ENCODE peak calls at places on chromosomes 3 and 15, in seven cellular contexts. V is fibroblast of the aortic adventitia, F is body of pancreas, U is right cardiac atrium, P is psoas muscle, H is stomach, N is endothelial cell of umbilical vein. E is an unnamed sample.

GRCh38 chr15:76197703-76198455 is 113.4 kb downstream of the ETFA start:
- DNase-seq in N (no peak), F (no peak), H (peak; percentile 69), P (no peak), U (no peak), V (no peak), E (peak; percentile 27)

GRCh38 chr3:86774082-86774691 is 216.8 kb downstream of the VGLL3 start:
- DNase-seq in H (no peak), N (peak; percentile 12), U (no peak), F (no peak), V (peak; percentile 78), P (no peak), E (peak; percentile 23)

GRCh38 chr15:71182522-71182921 is 67.3 kb downstream of the THSD4 start:
- DNase-seq in V (peak; percentile 56), F (no peak), N (no peak), P (no peak), U (no peak), H (no peak), E (no peak)

GRCh38 chr3:57917611-57918010 is 90.6 kb upstream of the FLNB start:
- DNase-seq in U (no peak), V (peak; percentile 10), N (no peak), H (no peak), F (no peak), P (no peak), E (no peak)

GRCh38 chr3:55329849-55330248 is 157.3 kb downstream of the WNT5A start:
- DNase-seq in N (no peak), F (no peak), P (no peak), V (peak; percentile 92), U (no peak), H (no peak), E (no peak)

GRCh38 chr15:32042269-32042996 is 12.1 kb downstream of the CHRNA7 start:
- DNase-seq in U (no peak), F (no peak), V (no peak), P (no peak), N (no peak), H (no peak), E (peak; percentile 72)

GRCh38 chr3:134527037-134527436 is 41.2 kb downstream of the CEP63 start:
- DNase-seq in U (no peak), F (no peak), V (no peak), H (no peak), N (no peak), P (no peak), E (no peak)

GRCh38 chr3:17179381-17180205 is 294.8 kb downstream of the PLCL2 start:
- DNase-seq in V (peak; percentile 35), P (no peak), F (no peak), N (no peak), H (no peak), U (no peak), E (peak; percentile 3)

GRCh38 chr3:10585945-10586344 is 80.6 kb upstream of the ATP2B2 start:
- DNase-seq in F (no peak), N (no peak), V (no peak), U (no peak), H (no peak), P (no peak), E (no peak)

GRCh38 chr3:13019243-13019701 is 54.0 kb downstream of the IQSEC1 start:
- DNase-seq in U (peak; percentile 79), V (peak; percentile 84), F (no peak), P (peak; percentile 78), N (no peak), H (no peak), E (no peak)

GRCh38 chr3:170488802-170489201 is 70.1 kb downstream of the CLDN11 start:
- DNase-seq in P (no peak), U (no peak), N (no peak), V (peak; percentile 92), H (no peak), F (no peak), E (peak; percentile 14)

GRCh38 chr15:80107774-80108173 is 45.0 kb upstream of the FAH start:
- DNase-seq in U (no peak), V (peak; percentile 14), P (no peak), F (no peak), N (no peak), H (no peak), E (no peak)

GRCh38 chr15:101067660-101068522 is 148.7 kb downstream of the LRRK1 start:
- DNase-seq in U (no peak), P (no peak), F (no peak), N (no peak), V (no peak), H (no peak), E (no peak)

GRCh38 chr3:157436583-157437300 is at the start of gene PTX3:
- DNase-seq in P (peak; percentile 39), N (peak; percentile 85), H (no peak), V (peak; percentile 97), U (peak; percentile 44), F (peak; percentile 20), E (no peak)

GRCh38 chr3:47342812-47343211 is 38.0 kb upstream of the PTPN23 start:
- DNase-seq in P (no peak), N (no peak), H (no peak), V (no peak), U (no peak), F (no peak), E (no peak)

GRCh38 chr3:13569641-13570390 is 20.9 kb downstream of the FBLN2 start:
- DNase-seq in P (peak; percentile 26), F (no peak), V (peak; percentile 66), H (no peak), N (no peak), U (no peak), E (no peak)

GRCh38 chr3:133282239-133282638 is 117.6 kb upstream of the BFSP2 start:
- DNase-seq in U (no peak), F (no peak), H (no peak), N (no peak), P (no peak), V (no peak), E (no peak)

GRCh38 chr15:24772256-24772655 is 96.7 kb downstream of the NPAP1 start:
- DNase-seq in H (no peak), U (no peak), V (no peak), F (no peak), P (no peak), N (no peak), E (no peak)

GRCh38 chr15:24777307-24777706 is 101.7 kb downstream of the NPAP1 start:
- DNase-seq in N (no peak), F (no peak), V (no peak), P (no peak), H (no peak), U (no peak), E (no peak)

GRCh38 chr15:24772709-24773373 is 97.3 kb downstream of the NPAP1 start:
- DNase-seq in V (peak; percentile 67), F (peak; percentile 80), N (peak; percentile 81), U (peak; percentile 71), P (peak; percentile 61), H (peak; percentile 64), E (peak; percentile 1)
- H3K4me3 ChIP-seq in V (peak overlapping the region; percentile 62), F (peak overlapping the region; percentile 10), N (peak overlapping the region; percentile 49), U (peak overlapping the region; percentile 37), P (peak overlapping the region; percentile 66), H (peak overlapping the region; percentile 48), E (peak overlapping the region; percentile 2)

GRCh38 chr3:48466386-48467109 is 20.0 kb downstream of the ATRIP start:
- DNase-seq in U (peak; percentile 51), F (peak; percentile 79), V (no peak), N (peak; percentile 24), H (peak; percentile 66), P (no peak), E (peak; percentile 29)

GRCh38 chr3:48467473-48468267 is 21.1 kb downstream of the ATRIP start:
- DNase-seq in H (no peak), N (no peak), V (no peak), U (no peak), F (no peak), P (no peak), E (no peak)

GRCh38 chr3:48468329-48468731 is 21.8 kb downstream of the ATRIP start:
- DNase-seq in P (no peak), N (no peak), F (peak; percentile 80), U (no peak), V (no peak), H (peak; percentile 61), E (peak; percentile 84)

GRCh38 chr3:48465531-48466378 is 19.2 kb downstream of the ATRIP start:
- DNase-seq in N (peak; percentile 100), P (peak; percentile 97), F (peak; percentile 100), H (peak; percentile 97), U (peak; percentile 98), V (peak; percentile 100), E (peak; percentile 99)

GRCh38 chr3:48467110-48467454 is 20.5 kb downstream of the ATRIP start:
- DNase-seq in U (no peak), V (no peak), N (no peak), F (no peak), H (no peak), P (no peak), E (no peak)
- H3K4me3 ChIP-seq in U (peak overlapping the region; percentile 54), V (peak overlapping the region; percentile 66), N (peak overlapping the region; percentile 45), F (no peak overlapping the region), H (peak overlapping the region; percentile 60), P (peak overlapping the region; percentile 77), E (peak overlapping the region; percentile 52)

GRCh38 chr15:27864076-27864475 is 235.0 kb downstream of the OCA2 start:
- DNase-seq in U (no peak), N (no peak), F (no peak), V (no peak), P (no peak), H (no peak), E (no peak)

GRCh38 chr15:27865926-27866325 is 233.2 kb downstream of the OCA2 start:
- DNase-seq in P (no peak), U (no peak), H (no peak), V (no peak), F (no peak), N (no peak), E (no peak)

GRCh38 chr15:27864719-27865118 is 234.4 kb downstream of the OCA2 start:
- DNase-seq in P (no peak), V (no peak), F (no peak), N (no peak), U (no peak), H (no peak), E (no peak)

GRCh38 chr15:27866505-27867165 is 232.5 kb downstream of the OCA2 start:
- DNase-seq in F (no peak), U (no peak), N (no peak), H (no peak), P (no peak), V (no peak), E (no peak)

GRCh38 chr15:27865323-27865922 is 233.7 kb downstream of the OCA2 start:
- DNase-seq in N (no peak), P (no peak), U (no peak), H (no peak), V (no peak), F (no peak), E (no peak)
- H3K4me3 ChIP-seq in N (no peak overlapping the region), P (no peak overlapping the region), U (no peak overlapping the region), H (no peak overlapping the region), V (no peak overlapping the region), F (no peak overlapping the region), E (no peak overlapping the region)

DNA sequence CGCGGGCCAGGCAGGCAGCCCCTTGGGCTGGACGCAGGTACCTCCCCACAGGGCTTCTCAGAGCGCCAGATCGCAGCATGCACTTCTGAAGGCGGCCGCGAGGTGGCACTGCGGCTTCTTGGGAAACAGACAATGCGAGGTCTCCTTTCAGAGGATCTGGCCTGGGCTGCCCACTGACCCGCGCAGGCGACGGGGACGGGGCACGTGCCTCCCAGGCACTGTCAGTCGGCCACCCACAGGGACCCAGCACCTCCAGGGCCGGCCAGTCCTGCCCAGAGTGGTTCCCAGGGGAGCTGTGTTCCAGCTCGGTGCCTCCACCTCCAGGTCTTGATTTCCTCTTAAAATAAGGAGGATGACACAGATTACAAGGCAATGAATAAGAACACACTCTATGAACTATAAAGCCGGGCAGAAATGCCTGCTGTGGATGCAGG is 24.4 kb upstream of the TXNRD3 start:
- DNase-seq in N (peak; percentile 76), P (peak; percentile 82), F (peak; percentile 80), V (peak; percentile 77), H (peak; percentile 88), U (peak; percentile 78), E (peak; percentile 63)
- H3K4me3 ChIP-seq in N (no peak overlapping the region), P (no peak overlapping the region), F (no peak overlapping the region), V (no peak overlapping the region), H (no peak overlapping the region), U (no peak overlapping the region), E (no peak overlapping the region)